ENCODE peak calls at places on chromosomes 4 and X, in five cellular contexts. One of them, this sample, is unnamed.

GRCh38 chr4:89531932-89532640 is 224.5 kb upstream of the GPRIN3 start:
- DNase-seq in neural progenitor cell: no peak
- DNase-seq in AG08396: no peak
- DNase-seq in globus pallidus: no peak
- DNase-seq in NCI-H69: no peak
- DNase-seq in this sample: no peak

GRCh38 chr4:99202536-99202935 is 16.5 kb downstream of the ADH6 start:
- DNase-seq in neural progenitor cell: no peak
- DNase-seq in AG08396: peak
- DNase-seq in globus pallidus: no peak
- DNase-seq in NCI-H69: no peak
- DNase-seq in this sample: no peak

GRCh38 chr4:25032126-25032525 is 1.4 kb upstream of the LGI2 start:
- DNase-seq in neural progenitor cell: no peak
- DNase-seq in AG08396: peak
- DNase-seq in globus pallidus: no peak
- DNase-seq in NCI-H69: no peak
- DNase-seq in this sample: peak

GRCh38 chr4:37157403-37158167 is 87.0 kb upstream of the NWD2 start:
- DNase-seq in neural progenitor cell: no peak
- DNase-seq in AG08396: no peak
- DNase-seq in globus pallidus: no peak
- DNase-seq in NCI-H69: peak
- DNase-seq in this sample: no peak

GRCh38 chrX:97238632-97239031 is 354.9 kb downstream of the RPA4 start:
- DNase-seq in neural progenitor cell: no peak
- DNase-seq in AG08396: no peak
- DNase-seq in globus pallidus: no peak
- DNase-seq in NCI-H69: no peak
- DNase-seq in this sample: no peak

GRCh38 chr4:184237612-184238011 is 19.9 kb upstream of the ENPP6 start:
- DNase-seq in neural progenitor cell: no peak
- DNase-seq in AG08396: no peak
- DNase-seq in globus pallidus: no peak
- DNase-seq in NCI-H69: no peak
- DNase-seq in this sample: no peak

GRCh38 chrX:41922694-41923171 is 621 bp downstream of the CASK start:
- DNase-seq in neural progenitor cell: peak
- DNase-seq in AG08396: peak
- DNase-seq in globus pallidus: peak
- DNase-seq in NCI-H69: peak
- DNase-seq in this sample: peak

GRCh38 chrX:118325453-118325852 is 20.5 kb upstream of the WDR44 start:
- DNase-seq in neural progenitor cell: no peak
- DNase-seq in AG08396: no peak
- DNase-seq in globus pallidus: no peak
- DNase-seq in NCI-H69: no peak
- DNase-seq in this sample: peak

GRCh38 chr4:121253961-121254360 is 89.8 kb upstream of the TNIP3 start:
- DNase-seq in neural progenitor cell: no peak
- DNase-seq in AG08396: no peak
- DNase-seq in globus pallidus: no peak
- DNase-seq in NCI-H69: no peak
- DNase-seq in this sample: no peak

GRCh38 chr4:188015025-188015778 is 19.6 kb downstream of the ZFP42 start:
- DNase-seq in neural progenitor cell: no peak
- DNase-seq in AG08396: no peak
- DNase-seq in globus pallidus: no peak
- DNase-seq in NCI-H69: no peak
- DNase-seq in this sample: peak

GRCh38 chr4:6782147-6782845 is at the start of gene KIAA0232:
- DNase-seq in neural progenitor cell: peak
- DNase-seq in AG08396: peak
- DNase-seq in globus pallidus: peak
- DNase-seq in NCI-H69: peak
- DNase-seq in this sample: peak

GRCh38 chr4:139553751-139554670 is 2.0 kb downstream of the SETD7 start:
- DNase-seq in neural progenitor cell: no peak
- DNase-seq in AG08396: no peak
- DNase-seq in globus pallidus: peak
- DNase-seq in NCI-H69: no peak
- DNase-seq in this sample: no peak

GRCh38 chr4:19684079-19684478 is 567.6 kb upstream of the SLIT2 start:
- DNase-seq in neural progenitor cell: no peak
- DNase-seq in AG08396: no peak
- DNase-seq in globus pallidus: no peak
- DNase-seq in NCI-H69: peak
- DNase-seq in this sample: no peak

GRCh38 chr4:3073158-3074077 is 920 bp downstream of the HTT-AS start:
- DNase-seq in neural progenitor cell: peak
- DNase-seq in AG08396: no peak
- DNase-seq in globus pallidus: no peak
- DNase-seq in NCI-H69: no peak
- DNase-seq in this sample: no peak

GRCh38 chr4:24489870-24490269 is 94.5 kb downstream of the DHX15 start:
- DNase-seq in neural progenitor cell: no peak
- DNase-seq in AG08396: no peak
- DNase-seq in globus pallidus: no peak
- DNase-seq in NCI-H69: no peak
- DNase-seq in this sample: no peak

GRCh38 chr4:112448211-112448745 is 67.7 kb downstream of the NEUROG2 start:
- DNase-seq in neural progenitor cell: peak
- DNase-seq in AG08396: no peak
- DNase-seq in globus pallidus: no peak
- DNase-seq in NCI-H69: peak
- DNase-seq in this sample: no peak

GRCh38 chr4:95761441-95761840 is 78.5 kb upstream of the PDHA2 start:
- DNase-seq in neural progenitor cell: no peak
- DNase-seq in AG08396: no peak
- DNase-seq in globus pallidus: no peak
- DNase-seq in NCI-H69: peak
- DNase-seq in this sample: no peak

GRCh38 chr4:25658357-25658771 is 2.7 kb downstream of the SLC34A2 start:
- DNase-seq in neural progenitor cell: no peak
- DNase-seq in AG08396: no peak
- DNase-seq in globus pallidus: no peak
- DNase-seq in NCI-H69: no peak
- DNase-seq in this sample: no peak

GRCh38 chrX:72554448-72555140 is 18.0 kb downstream of the HDAC8 start:
- DNase-seq in neural progenitor cell: peak
- DNase-seq in AG08396: no peak
- DNase-seq in globus pallidus: no peak
- DNase-seq in NCI-H69: peak
- DNase-seq in this sample: peak

GRCh38 chr4:10074767-10075105 is 41.9 kb downstream of the WDR1 start:
- DNase-seq in neural progenitor cell: peak
- DNase-seq in AG08396: peak
- DNase-seq in globus pallidus: no peak
- DNase-seq in NCI-H69: peak
- DNase-seq in this sample: peak

GRCh38 chr4:145583656-145584055 is 35.5 kb upstream of the MMAA start:
- DNase-seq in neural progenitor cell: no peak
- DNase-seq in AG08396: no peak
- DNase-seq in globus pallidus: no peak
- DNase-seq in NCI-H69: no peak
- DNase-seq in this sample: no peak

GRCh38 chrX:42869659-42870476 is 91.9 kb upstream of the PPP1R2C start:
- DNase-seq in neural progenitor cell: no peak
- DNase-seq in AG08396: no peak
- DNase-seq in globus pallidus: no peak
- DNase-seq in NCI-H69: no peak
- DNase-seq in this sample: no peak

GRCh38 chr4:41644288-41644914 is 104.1 kb downstream of the PHOX2B start:
- DNase-seq in neural progenitor cell: peak
- DNase-seq in AG08396: peak
- DNase-seq in globus pallidus: peak
- DNase-seq in NCI-H69: peak
- DNase-seq in this sample: peak

GRCh38 chr4:185771696-185772390 is 40.2 kb downstream of the SORBS2 start:
- DNase-seq in neural progenitor cell: no peak
- DNase-seq in AG08396: no peak
- DNase-seq in globus pallidus: no peak
- DNase-seq in NCI-H69: no peak
- DNase-seq in this sample: no peak

GRCh38 chr4:128542047-128542446 is 254.4 kb upstream of the PGRMC2 start:
- DNase-seq in neural progenitor cell: no peak
- DNase-seq in AG08396: no peak
- DNase-seq in globus pallidus: no peak
- DNase-seq in NCI-H69: no peak
- DNase-seq in this sample: no peak

GRCh38 chr4:171025323-171025722 is 787.9 kb upstream of the GALNTL6 start:
- DNase-seq in neural progenitor cell: no peak
- DNase-seq in AG08396: no peak
- DNase-seq in globus pallidus: no peak
- DNase-seq in NCI-H69: no peak
- DNase-seq in this sample: no peak

GRCh38 chr4:183860726-183861125 is 44.4 kb upstream of the STOX2 start:
- DNase-seq in neural progenitor cell: peak
- DNase-seq in AG08396: no peak
- DNase-seq in globus pallidus: no peak
- DNase-seq in NCI-H69: peak
- DNase-seq in this sample: no peak

GRCh38 chr4:82358773-82359324 is 14.9 kb downstream of the HNRNPD start:
- DNase-seq in neural progenitor cell: no peak
- DNase-seq in AG08396: no peak
- DNase-seq in globus pallidus: no peak
- DNase-seq in NCI-H69: no peak
- DNase-seq in this sample: no peak

GRCh38 chr4:80237992-80238391 is 28.5 kb upstream of the FGF5 start:
- DNase-seq in neural progenitor cell: no peak
- DNase-seq in AG08396: peak
- DNase-seq in globus pallidus: no peak
- DNase-seq in NCI-H69: no peak
- DNase-seq in this sample: no peak